ENCODE peak calls at places on chromosomes 11 and 22, in ten cellular contexts. I is SJSA1; A is stimulated activated CD4-positive, alpha-beta T cell treated with anti-CD3 and anti-CD28 coated beads, Interleukin-1b, Interleukin-23, amount 100 ng/mL, for 24 hours; D is NCI-H2081; O is ascending aorta; G is transverse colon; Z is naive thymus-derived CD8-positive, alpha-beta T cell; N is tibial artery; H is mesenteric fat pad; B is brain microvascular endothelial cell. F is an unnamed sample.

GRCh38 chr11:45489281-45489906 is 176.0 kb downstream of the CHST1 start:
- DNase-seq in I (no peak), N (no peak), G (no peak), B (no peak), H (peak; percentile 51), Z (no peak), A (no peak), D (no peak), O (no peak), F (no peak)

GRCh38 chr11:64400096-64400495 is 41.1 kb downstream of the RPS6KA4 start:
- DNase-seq in Z (no peak), G (no peak), O (no peak), N (no peak), D (no peak), I (no peak), H (no peak), B (peak; percentile 18), A (no peak), F (no peak)

GRCh38 chr11:57745206-57745605 is 3.9 kb downstream of the SELENOH start:
- DNase-seq in I (no peak), Z (no peak), O (no peak), A (no peak), N (no peak), G (no peak), D (no peak), B (no peak), H (no peak), F (no peak)

GRCh38 chr11:116694017-116694725 is 78.6 kb downstream of the BUD13 start:
- DNase-seq in I (no peak), H (peak; percentile 43), O (no peak), D (no peak), A (no peak), N (peak; percentile 23), Z (no peak), B (no peak), G (no peak), F (no peak)

GRCh38 chr11:1560011-1560579 is 12.0 kb downstream of the DUSP8 start:
- DNase-seq in B (no peak), G (no peak), N (no peak), A (no peak), H (no peak), Z (no peak), O (no peak), I (no peak), D (no peak), F (no peak)

GRCh38 chr11:1597981-1598380 is at the start of gene KRTAP5-2:
- DNase-seq in N (no peak), G (no peak), D (no peak), O (no peak), A (no peak), I (no peak), H (no peak), B (no peak), Z (no peak), F (no peak)

GRCh38 chr11:17714356-17714854 is 5.0 kb upstream of the MYOD1 start:
- DNase-seq in H (no peak), B (no peak), N (no peak), D (no peak), Z (no peak), G (no peak), I (no peak), A (no peak), O (no peak), F (no peak)

GRCh38 chr11:106565326-106565725 is 452.9 kb downstream of the GUCY1A2 start:
- DNase-seq in N (no peak), Z (no peak), G (no peak), O (no peak), A (no peak), I (no peak), B (no peak), D (no peak), H (no peak), F (no peak)

GRCh38 chr11:116649268-116649667 is 123.5 kb downstream of the BUD13 start:
- DNase-seq in H (no peak), D (no peak), N (no peak), A (no peak), I (no peak), B (no peak), Z (no peak), G (no peak), O (no peak), F (no peak)

GRCh38 chr22:20175597-20175900 is 24.7 kb upstream of the CCDC188 start:
- DNase-seq in I (no peak), G (no peak), Z (no peak), B (no peak), D (no peak), A (no peak), H (no peak), N (no peak), O (no peak), F (no peak)

GRCh38 chr22:44668190-44668885 is 33.7 kb upstream of the PRR5 start:
- DNase-seq in O (no peak), B (no peak), H (no peak), N (no peak), Z (peak; percentile 70), A (no peak), D (no peak), G (no peak), I (no peak), F (no peak)

GRCh38 chr22:36155702-36156101 is 4.9 kb downstream of the APOL3 start:
- DNase-seq in D (no peak), O (no peak), I (no peak), Z (no peak), H (no peak), N (peak; percentile 85), A (no peak), B (no peak), G (peak; percentile 44), F (no peak)

GRCh38 chr22:45889539-45890350 is 87.2 kb downstream of the WNT7B start:
- DNase-seq in N (no peak), G (no peak), I (peak; percentile 73), O (no peak), A (no peak), H (no peak), B (peak; percentile 24), Z (no peak), D (no peak), F (no peak)

GRCh38 chr22:44368611-44369010 is 55.9 kb upstream of the SHISAL1 start:
- DNase-seq in I (no peak), H (no peak), B (no peak), G (no peak), N (no peak), Z (no peak), D (no peak), A (no peak), O (no peak), F (no peak)

GRCh38 chr11:64729851-64730382 is 6.9 kb upstream of the NRXN2 start:
- DNase-seq in G (peak; percentile 44), H (no peak), A (no peak), D (no peak), N (no peak), B (no peak), Z (no peak), I (no peak), O (no peak), F (no peak)

GRCh38 chr11:64753380-64754123 is 6.2 kb downstream of the PYGM start:
- DNase-seq in G (no peak), O (no peak), Z (no peak), A (no peak), H (no peak), N (no peak), D (no peak), B (no peak), I (no peak), F (no peak)

GRCh38 chr22:29793396-29793795 is 26.2 kb downstream of the UQCR10 start:
- DNase-seq in O (no peak), D (no peak), G (no peak), Z (no peak), B (no peak), I (no peak), N (no peak), H (no peak), A (no peak), F (no peak)

GRCh38 chr22:38087855-38088254 is 3.9 kb upstream of the SLC16A8 start:
- DNase-seq in O (no peak), H (no peak), I (no peak), N (no peak), A (no peak), D (no peak), Z (no peak), G (no peak), B (no peak), F (no peak)

GRCh38 chr11:46745995-46746394 is 27.0 kb downstream of the F2 start:
- DNase-seq in Z (no peak), A (no peak), D (no peak), B (no peak), I (no peak), G (no peak), H (no peak), N (no peak), O (no peak), F (no peak)

GRCh38 chr22:28332410-28332809 is 347.2 kb downstream of the TTC28 start:
- DNase-seq in I (no peak), H (no peak), Z (no peak), D (no peak), B (no peak), A (no peak), O (no peak), G (no peak), N (no peak), F (no peak)

GRCh38 chr11:64120951-64121569 is 44.9 kb downstream of the MACROD1 start:
- DNase-seq in G (no peak), Z (no peak), A (no peak), H (no peak), I (no peak), N (no peak), D (no peak), O (no peak), B (no peak), F (no peak)

GRCh38 chr11:75894036-75894585 is 79.1 kb downstream of the UVRAG start:
- DNase-seq in A (no peak), B (no peak), I (no peak), N (no peak), H (no peak), G (no peak), D (no peak), O (no peak), Z (no peak), F (no peak)

GRCh38 chr11:17012712-17013547 is 1.3 kb downstream of the PLEKHA7 start:
- DNase-seq in O (no peak), H (no peak), A (no peak), D (no peak), B (peak; percentile 53), I (no peak), N (peak; percentile 75), G (peak; percentile 75), Z (no peak), F (no peak)

GRCh38 chr11:69488543-69488940 is 7.1 kb downstream of the LINC01488 start:
- DNase-seq in O (no peak), B (no peak), D (no peak), H (no peak), I (no peak), N (no peak), A (no peak), G (no peak), Z (no peak), F (no peak)

GRCh38 chr22:50341977-50342650 is 1.0 kb upstream of the PPP6R2 start:
- DNase-seq in D (peak; percentile 73), Z (peak; percentile 89), N (peak; percentile 92), A (peak; percentile 93), B (peak; percentile 79), O (no peak), I (peak; percentile 90), H (peak; percentile 93), G (peak; percentile 92), F (peak; percentile 79)

GRCh38 chr11:2387266-2387982 is 10.3 kb downstream of the CD81 start:
- DNase-seq in A (no peak), H (no peak), Z (no peak), B (no peak), D (no peak), G (no peak), N (no peak), I (peak; percentile 31), O (no peak), F (no peak)

GRCh38 chr11:8097926-8098325 is 16.9 kb downstream of the TUB start:
- DNase-seq in N (no peak), Z (no peak), H (peak; percentile 69), I (no peak), D (no peak), O (no peak), A (no peak), G (no peak), B (no peak), F (no peak)

GRCh38 chr22:23565288-23565941 is 14.7 kb downstream of the IGLL1 start:
- DNase-seq in N (peak; percentile 53), I (no peak), O (no peak), G (peak; percentile 27), Z (no peak), H (peak; percentile 62), A (no peak), D (no peak), B (no peak), F (peak; percentile 15)